ENCODE peak calls at places on chromosomes 3 and 15, in six cellular contexts. K is trophoblast cell, J is neuronal stem cell, Y is H1, V is IMR-90, R is H9. T is an unnamed sample. For H3K4me1, the result is how much of the 10 kb centered on the place peaks cover.

GRCh38 chr3:188788621-188789081 is 383.1 kb upstream of the TPRG1 start:
- DNase-seq in K (peak), J (no peak), Y (no peak), V (peak), R (no peak), T (peak)

GRCh38 chr3:76308541-76308940 is 523.2 kb upstream of the ZNF717 start:
- DNase-seq in K (no peak), J (no peak), Y (no peak), V (peak), R (no peak), T (peak)

GRCh38 chr3:11291808-11292207 is 19.6 kb downstream of the ATG7 start:
- DNase-seq in K (no peak), J (no peak), Y (no peak), V (no peak), R (no peak), T (no peak)

GRCh38 chr3:156666073-156666472 is 8.3 kb upstream of the TIPARP start:
- DNase-seq in K (no peak), J (no peak), Y (no peak), V (no peak), R (no peak), T (no peak)

GRCh38 chr3:151538706-151539403 is 78.0 kb upstream of the IGSF10 start:
- DNase-seq in K (no peak), J (no peak), Y (no peak), V (peak), R (no peak), T (no peak)

GRCh38 chr15:38555686-38556334 is 8.8 kb downstream of the RASGRP1 start:
- DNase-seq in K (peak), J (no peak), Y (no peak), V (peak), R (no peak), T (peak)

GRCh38 chr15:99239545-99240198 is 9.7 kb downstream of the TTC23 start:
- DNase-seq in K (no peak), J (no peak), Y (no peak), V (peak), R (no peak), T (peak)

GRCh38 chr15:88874275-88874674 is 21.1 kb downstream of the HAPLN3 start:
- DNase-seq in K (no peak), J (no peak), Y (no peak), V (no peak), R (no peak), T (no peak)

GRCh38 chr3:150733936-150734794 is 28.8 kb downstream of the SIAH2 start:
- DNase-seq in K (no peak), J (no peak), Y (no peak), V (peak), R (no peak), T (no peak)

GRCh38 chr15:67126551-67127333 is 61.3 kb downstream of the SMAD3 start:
- DNase-seq in K (no peak), J (no peak), Y (no peak), V (no peak), R (no peak), T (peak)

GRCh38 chr3:68972358-68972979 is 40.1 kb upstream of the TAFA4 start:
- DNase-seq in K (peak), J (peak), Y (peak), V (peak), R (peak), T (peak)

GRCh38 chr3:89426060-89426459 is 318.6 kb downstream of the EPHA3 start:
- DNase-seq in K (no peak), J (no peak), Y (no peak), V (no peak), R (no peak), T (no peak)

GRCh38 chr3:67531149-67532101 is 123.0 kb downstream of the SUCLG2 start:
- DNase-seq in K (peak), J (peak), Y (no peak), V (no peak), R (no peak), T (peak)

GRCh38 chr3:128276151-128276445 is 122.8 kb downstream of the EEFSEC start:
- DNase-seq in K (no peak), J (no peak), Y (no peak), V (no peak), R (peak), T (no peak)

GRCh38 chr3:27666708-27667107 is 55.4 kb downstream of the EOMES start:
- DNase-seq in K (peak), J (peak), Y (peak), V (peak), R (peak), T (peak)

GRCh38 chr3:171194965-171195364 is 168.4 kb upstream of the SLC2A2 start:
- DNase-seq in K (no peak), J (no peak), Y (no peak), V (no peak), R (no peak), T (no peak)

GRCh38 chr3:184325715-184326114 is 11.3 kb downstream of the EIF4G1 start:
- DNase-seq in K (no peak), J (no peak), Y (no peak), V (no peak), R (no peak), T (no peak)

GRCh38 chr3:171282041-171282440 is 178.2 kb downstream of the TNIK start:
- DNase-seq in K (no peak), J (no peak), Y (no peak), V (peak), R (no peak), T (peak)

GRCh38 chr3:111338059-111338698 is 203.8 kb upstream of the CD96 start:
- DNase-seq in K (peak), J (no peak), Y (peak), V (peak), R (peak), T (peak)

GRCh38 chr3:170785454-170785853 is 84.5 kb downstream of the RPL22L1 start:
- DNase-seq in K (no peak), J (no peak), Y (no peak), V (no peak), R (no peak), T (no peak)

GRCh38 chr15:60120100-60120499 is 116.0 kb downstream of the FOXB1 start:
- DNase-seq in K (no peak), J (no peak), Y (no peak), V (no peak), R (peak), T (no peak)

GRCh38 chr3:117628896-117629295 is 919.3 kb downstream of the TUSC7 start:
- DNase-seq in K (no peak), J (no peak), Y (no peak), V (peak), R (no peak), T (peak)

GRCh38 chr3:100047455-100048141 is 66.7 kb downstream of the FILIP1L start:
- DNase-seq in K (no peak), J (no peak), Y (no peak), V (peak), R (no peak), T (peak)

DNA sequence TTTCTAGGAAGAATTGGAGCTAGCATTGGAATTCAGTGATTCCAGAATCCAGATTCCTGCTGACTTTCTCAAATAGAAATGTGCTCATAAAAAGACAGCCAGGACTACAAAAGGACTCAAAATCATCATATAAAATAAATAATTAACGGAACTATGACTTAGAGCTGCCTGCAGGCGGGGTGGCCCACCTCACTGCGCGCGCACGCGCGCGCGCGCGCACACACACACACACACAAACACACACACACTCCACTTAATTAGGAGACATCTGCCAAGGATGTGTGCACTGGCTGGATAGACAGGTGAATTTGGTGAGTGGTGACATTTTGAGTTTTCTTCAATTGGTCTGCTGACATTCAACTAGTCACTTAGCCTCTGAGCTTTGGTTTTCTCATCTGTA is 6.9 kb upstream of the MEX3B start:
- DNase-seq in K (peak), J (no peak), Y (no peak), V (no peak), R (no peak), T (no peak)
- H3K23ac ChIP-seq in K (no peak), J (no peak), Y (no peak), V (no peak), R (no peak), T (no peak)

DNA sequence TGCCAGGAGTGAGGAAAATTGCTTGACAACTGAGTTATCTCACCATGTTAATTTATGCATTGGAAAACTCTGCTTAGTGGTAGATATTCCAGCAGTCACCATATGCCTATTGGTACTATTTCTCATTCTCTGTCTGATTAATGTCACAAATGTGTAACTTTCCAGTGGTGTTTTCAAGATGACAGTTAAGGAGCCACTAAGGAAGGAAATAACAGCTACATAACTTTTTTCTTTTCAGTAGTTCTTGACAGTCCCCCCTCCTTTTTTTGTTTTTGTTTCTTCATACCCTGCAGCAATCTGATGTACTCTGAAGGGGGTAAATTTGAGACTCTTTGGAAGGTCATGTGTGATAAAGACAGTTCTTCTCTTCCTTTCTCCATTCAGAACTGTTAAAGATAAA is 13.1 kb downstream of the RASA2 start:
- DNase-seq in K (no peak), J (no peak), Y (no peak), V (no peak), R (no peak), T (no peak)
- H3K4me1 ChIP-seq in K (under half), J (under half), Y (under half), V (under half), R (under half), T (under half)

DNA sequence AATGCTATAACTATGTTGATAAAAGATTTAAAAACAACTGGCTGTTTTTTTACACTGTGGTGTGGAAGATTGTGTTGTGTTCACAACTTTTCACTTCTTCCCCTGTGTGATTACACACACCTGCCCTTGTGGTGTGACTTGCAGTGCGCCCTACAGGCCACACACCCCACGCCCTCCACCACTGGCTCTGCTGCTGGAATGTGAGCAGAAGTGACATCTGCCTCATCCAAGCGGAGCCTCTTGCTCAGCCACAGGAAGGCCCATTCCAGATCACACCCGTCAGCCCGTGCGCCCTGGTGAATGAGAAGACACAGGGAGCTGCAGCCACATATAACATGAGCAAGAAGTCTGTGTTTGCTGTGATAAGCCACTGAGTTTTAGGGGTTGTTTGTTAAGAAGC is 7.0 kb downstream of the CCR2 start:
- DNase-seq in K (no peak), J (no peak), Y (no peak), V (no peak), R (no peak), T (no peak)
- H2AFZ ChIP-seq in K (no peak), J (no peak), Y (no peak), V (peak), R (no peak), T (no peak)

GRCh38 chr15:78070049-78070698 is 7.3 kb downstream of the TBC1D2B start:
- DNase-seq in K (no peak), J (no peak), Y (no peak), V (no peak), R (no peak), T (peak)

GRCh38 chr15:78069630-78070029 is 7.9 kb downstream of the TBC1D2B start:
- DNase-seq in K (peak), J (no peak), Y (no peak), V (no peak), R (no peak), T (peak)

GRCh38 chr15:78071378-78071777 is 6.1 kb downstream of the TBC1D2B start:
- DNase-seq in K (no peak), J (no peak), Y (no peak), V (no peak), R (no peak), T (no peak)

GRCh38 chr15:78073026-78073425 is 4.5 kb downstream of the TBC1D2B start:
- DNase-seq in K (no peak), J (no peak), Y (no peak), V (no peak), R (no peak), T (peak)

DNA sequence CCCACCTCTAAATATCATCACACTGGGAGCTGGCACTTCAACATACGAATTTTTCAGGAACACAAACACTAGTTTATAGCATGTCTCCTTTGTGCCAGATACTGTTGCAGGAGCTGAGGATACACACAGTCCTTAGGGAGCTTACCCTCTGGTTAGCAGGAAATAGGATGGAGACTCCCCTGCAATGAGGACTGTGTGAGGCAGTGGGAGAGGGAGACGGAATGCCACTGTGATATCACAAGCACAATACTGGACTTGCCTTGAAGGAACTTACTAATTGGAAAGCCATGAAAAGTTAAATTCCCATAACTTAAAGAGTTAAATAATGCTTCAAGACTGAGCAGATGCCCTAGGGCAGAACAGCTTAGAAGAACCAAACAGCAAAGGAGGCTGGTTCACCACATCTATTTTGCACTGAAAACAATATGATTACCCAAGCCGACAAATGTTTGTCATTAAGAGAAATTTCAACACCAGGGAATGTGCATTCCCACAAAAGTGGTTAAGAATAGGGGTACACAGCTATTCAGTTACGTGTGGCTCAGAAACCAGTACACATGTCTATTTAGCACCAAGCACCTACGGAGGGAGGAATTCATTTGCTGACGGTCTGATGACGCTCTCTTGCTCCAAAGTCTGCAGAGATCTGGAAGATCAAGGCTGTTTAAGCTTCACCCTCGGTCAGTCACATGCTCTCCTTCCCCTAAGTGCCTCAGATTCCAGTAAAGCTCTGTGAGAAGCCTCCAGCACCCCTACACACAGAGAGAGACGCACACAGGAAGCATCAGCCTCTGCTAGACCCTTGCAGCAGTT is 5.2 kb downstream of the TBC1D2B start:
- DNase-seq in K (peak), J (no peak), Y (no peak), V (peak), R (no peak), T (peak)
- H3K23ac ChIP-seq in K (no peak), J (no peak), Y (no peak), V (peak), R (no peak), T (no peak)

DNA sequence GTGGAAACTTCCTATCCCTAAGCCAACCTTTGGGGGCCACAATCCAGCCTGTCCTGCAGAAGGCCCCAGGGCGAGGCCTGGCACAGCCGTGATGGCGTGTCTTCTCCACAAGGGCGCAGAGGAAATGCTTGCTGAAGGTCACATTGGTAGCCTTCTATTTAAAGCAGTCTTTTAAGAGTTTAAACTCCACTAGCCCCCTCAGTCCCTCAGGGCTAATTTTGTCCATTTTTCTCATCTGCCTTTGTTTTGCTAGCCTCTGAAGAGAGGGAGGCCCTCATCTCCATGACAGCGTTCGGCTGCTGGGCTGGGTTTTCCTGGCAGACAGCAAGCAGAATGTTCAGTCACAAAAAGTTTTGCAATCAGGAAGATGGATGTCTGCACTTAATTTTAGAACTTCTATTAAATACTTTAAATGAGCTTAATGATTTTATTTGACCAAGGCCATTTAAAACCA is 40.8 kb downstream of the RARB start:
- DNase-seq in K (no peak), J (no peak), Y (no peak), V (no peak), R (peak), T (peak)
- H3K4me1 ChIP-seq in K (under half), J (under half), Y (under half), V (under half), R (under half), T (under half)

GRCh38 chr3:43998841-43999805 is 242.6 kb upstream of the TOPAZ1 start:
- DNase-seq in K (peak), J (peak), Y (no peak), V (no peak), R (peak), T (peak)
- H2AFZ ChIP-seq in K (peak), J (peak), Y (peak), V (peak), R (no peak), T (no peak)

GRCh38 chr3:139588450-139588849 is 48.9 kb upstream of the RBP1 start:
- DNase-seq in K (peak), J (peak), Y (no peak), V (no peak), R (peak), T (no peak)

GRCh38 chr3:139586420-139587017 is 47.0 kb upstream of the RBP1 start:
- DNase-seq in K (no peak), J (no peak), Y (no peak), V (no peak), R (no peak), T (no peak)

GRCh38 chr3:139585820-139586219 is 46.3 kb upstream of the RBP1 start:
- DNase-seq in K (no peak), J (no peak), Y (no peak), V (no peak), R (no peak), T (no peak)
- H3K23ac ChIP-seq in K (no peak), J (no peak), Y (no peak), V (no peak), R (no peak), T (no peak)

DNA sequence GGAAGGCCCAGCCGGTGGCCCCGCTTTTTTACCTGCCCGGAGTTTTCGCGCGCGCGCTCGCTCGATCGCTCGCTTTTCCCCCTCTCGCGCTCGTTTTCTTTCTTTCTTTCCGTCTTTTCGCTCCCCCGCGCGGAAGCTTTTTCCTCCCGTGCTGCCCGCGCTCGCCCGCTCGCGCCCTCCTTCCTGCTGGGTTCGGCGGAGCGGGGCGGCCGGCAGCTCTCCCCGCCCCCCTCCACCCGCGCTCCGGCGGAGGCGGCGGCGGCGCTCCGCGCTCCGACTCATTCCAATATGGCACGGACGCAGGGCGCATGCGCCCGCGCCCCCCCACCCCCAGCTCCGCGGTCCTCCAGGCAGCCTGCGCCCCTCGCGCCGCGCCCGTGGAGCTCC is at the start of gene SFMBT1:
- DNase-seq in K (peak), J (peak), Y (no peak), V (peak), R (peak), T (peak)
- H3K4me1 ChIP-seq in K (under half), J (under half), Y (under half), V (under half), R (under half), T (under half)

GRCh38 chr3:126347543-126348161 is 9.6 kb downstream of the KLF15 start:
- DNase-seq in K (no peak), J (no peak), Y (no peak), V (no peak), R (peak), T (no peak)
- H2AFZ ChIP-seq in K (no peak), J (no peak), Y (no peak), V (no peak), R (no peak), T (no peak)

T was measured in mesenchymal stem cell.